ENCODE peak calls at places on chromosomes 3 and 15, in eight cellular contexts. L is T-helper 1 cell; Y is GM20000; M is heart left ventricle; C is GM10248; J is activated T-cell treated with anti-CD3 and anti-CD28 coated beads, Interleukin-2, amount 50 U/mL, for 72 hours; G is mesendoderm; N is left lung. W is an unnamed sample.

GRCh38 chr3:72432271-72432670 is 416.0 kb downstream of the SHQ1 start:
- DNase-seq in L (no peak), Y (no peak), M (no peak), C (no peak), J (no peak), G (no peak), N (no peak), W (no peak)

GRCh38 chr15:41543521-41543870 is 561 bp downstream of the RPAP1 start:
- DNase-seq in L (no peak), Y (no peak), M (no peak), C (no peak), J (no peak), G (no peak), N (no peak), W (no peak)

GRCh38 chr3:130968231-130968630 is 58.4 kb downstream of the ASTE1 start:
- DNase-seq in L (no peak), Y (no peak), M (no peak), C (no peak), J (no peak), G (peak), N (no peak), W (no peak)

GRCh38 chr3:15750879-15751278 is 46.9 kb downstream of the ANKRD28 start:
- DNase-seq in L (no peak), Y (no peak), M (no peak), C (no peak), J (no peak), G (no peak), N (no peak), W (no peak)

GRCh38 chr3:186969607-186970006 is 39.3 kb downstream of the ST6GAL1 start:
- DNase-seq in L (no peak), Y (no peak), M (no peak), C (no peak), J (no peak), G (no peak), N (no peak), W (no peak)

GRCh38 chr3:38960953-38961622 is 90.7 kb downstream of the SCN11A start:
- DNase-seq in L (no peak), Y (peak), M (no peak), C (peak), J (peak), G (peak), N (no peak), W (peak)

GRCh38 chr15:65870889-65871533 is 1.7 kb downstream of the RAB11A start:
- DNase-seq in L (no peak), Y (peak), M (no peak), C (peak), J (no peak), G (peak), N (no peak), W (peak)

GRCh38 chr3:104825116-104825515 is 541.6 kb upstream of the ALCAM start:
- DNase-seq in L (no peak), Y (no peak), M (no peak), C (no peak), J (no peak), G (peak), N (no peak), W (peak)

GRCh38 chr15:86336051-86336788 is 256.5 kb downstream of the AGBL1 start:
- DNase-seq in L (no peak), Y (no peak), M (no peak), C (no peak), J (peak), G (no peak), N (no peak), W (no peak)

GRCh38 chr3:101954361-101954760 is 105.0 kb downstream of the NFKBIZ start:
- DNase-seq in L (no peak), Y (no peak), M (no peak), C (no peak), J (no peak), G (no peak), N (no peak), W (no peak)

GRCh38 chr15:56984681-56985515 is 66.5 kb downstream of the TCF12 start:
- DNase-seq in L (no peak), Y (no peak), M (no peak), C (no peak), J (no peak), G (no peak), N (no peak), W (peak)

GRCh38 chr3:66572938-66573710 is 72.3 kb upstream of the LRIG1 start:
- DNase-seq in L (no peak), Y (no peak), M (no peak), C (peak), J (peak), G (peak), N (no peak), W (peak)

GRCh38 chr15:78054971-78055370 is 22.5 kb downstream of the TBC1D2B start:
- DNase-seq in L (no peak), Y (no peak), M (no peak), C (no peak), J (no peak), G (no peak), N (no peak), W (no peak)

GRCh38 chr3:89957461-89957860 is 850.0 kb downstream of the EPHA3 start:
- DNase-seq in L (no peak), Y (no peak), M (no peak), C (no peak), J (no peak), G (no peak), N (no peak), W (no peak)

GRCh38 chr15:99390667-99391066 is 139.4 kb downstream of the LRRC28 start:
- DNase-seq in L (no peak), Y (no peak), M (no peak), C (no peak), J (no peak), G (peak), N (no peak), W (no peak)

GRCh38 chr3:8824238-8824637 is 54.8 kb upstream of the OXTR start:
- DNase-seq in L (no peak), Y (no peak), M (no peak), C (no peak), J (no peak), G (no peak), N (no peak), W (no peak)

GRCh38 chr15:47027322-47027946 is 689.9 kb upstream of the SEMA6D start:
- DNase-seq in L (no peak), Y (no peak), M (no peak), C (no peak), J (no peak), G (peak), N (no peak), W (no peak)

GRCh38 chr3:73291541-73291940 is 230.1 kb downstream of the EBLN2 start:
- DNase-seq in L (no peak), Y (no peak), M (no peak), C (no peak), J (no peak), G (no peak), N (no peak), W (no peak)

GRCh38 chr15:57743424-57743823 is 36.9 kb downstream of the POLR2M start:
- DNase-seq in L (no peak), Y (peak), M (no peak), C (no peak), J (no peak), G (peak), N (no peak), W (peak)

GRCh38 chr15:35062164-35063099 is 22.7 kb downstream of the NANOGP8 start:
- DNase-seq in L (no peak), Y (no peak), M (no peak), C (no peak), J (no peak), G (no peak), N (no peak), W (no peak)

GRCh38 chr15:34437687-34438086 is at the start of gene GOLGA8A:
- DNase-seq in L (peak), Y (peak), M (peak), C (peak), J (peak), G (peak), N (no peak), W (peak)

GRCh38 chr15:28185148-28185895 is 86.2 kb upstream of the OCA2 start:
- DNase-seq in L (no peak), Y (no peak), M (peak), C (no peak), J (no peak), G (no peak), N (no peak), W (no peak)

GRCh38 chr15:68930268-68931022 is at the start of gene SPESP1:
- DNase-seq in L (peak), Y (no peak), M (peak), C (no peak), J (peak), G (no peak), N (peak), W (peak)

GRCh38 chr3:109973733-109974132 is 636.4 kb upstream of the DPPA4 start:
- DNase-seq in L (no peak), Y (no peak), M (no peak), C (no peak), J (no peak), G (peak), N (no peak), W (peak)

GRCh38 chr15:31024330-31024729 is 32.9 kb upstream of the MTMR10 start:
- DNase-seq in L (no peak), Y (no peak), M (no peak), C (no peak), J (no peak), G (peak), N (no peak), W (peak)

GRCh38 chr3:72652395-72652794 is 195.8 kb downstream of the SHQ1 start:
- DNase-seq in L (no peak), Y (no peak), M (no peak), C (no peak), J (no peak), G (peak), N (no peak), W (no peak)

GRCh38 chr3:123586131-123586530 is 1.3 kb upstream of the HACD2 start:
- DNase-seq in L (no peak), Y (no peak), M (no peak), C (no peak), J (peak), G (peak), N (peak), W (no peak)

GRCh38 chr15:78316211-78317077 is 17.0 kb upstream of the SKIC8 start:
- DNase-seq in L (no peak), Y (no peak), M (no peak), C (peak), J (no peak), G (peak), N (no peak), W (no peak)

GRCh38 chr3:15903776-15904720 is 106.3 kb upstream of the ANKRD28 start:
- DNase-seq in L (no peak), Y (no peak), M (peak), C (no peak), J (no peak), G (no peak), N (no peak), W (peak)